ENCODE peak calls at places on chromosome 10, in eight cellular contexts. Q is NCI-H1436, B is posterior cingulate gyrus, X is NCI-H2171, F is naive B cell, Z is H1, A is uterus, I is SK-N-DZ. E is an unnamed sample.

GRCh38 chr10:25288181-25288580 is 113.4 kb downstream of the GPR158 start:
- DNase-seq in B (no peak), I (no peak), X (no peak), Z (no peak), A (no peak), F (no peak), Q (no peak), E (no peak)

GRCh38 chr10:129936266-129936922 is 27.7 kb downstream of the EBF3 start:
- DNase-seq in X (no peak), Z (no peak), B (no peak), I (no peak), A (no peak), Q (no peak), F (no peak), E (no peak)

GRCh38 chr10:128178319-128178937 is 52.2 kb upstream of the MKI67 start:
- DNase-seq in A (no peak), I (peak), B (no peak), X (no peak), Q (no peak), Z (peak), F (peak), E (peak)

GRCh38 chr10:128161031-128161430 is 34.8 kb upstream of the MKI67 start:
- DNase-seq in Z (no peak), F (peak), A (no peak), X (no peak), Q (no peak), I (no peak), B (no peak), E (no peak)

GRCh38 chr10:7027913-7028808 is 382.7 kb downstream of the SFMBT2 start:
- DNase-seq in I (no peak), A (no peak), B (no peak), X (no peak), F (no peak), Z (no peak), Q (no peak), E (no peak)

GRCh38 chr10:79430946-79431345 is 14.5 kb downstream of the ZCCHC24 start:
- DNase-seq in Q (no peak), F (no peak), I (no peak), X (no peak), A (no peak), B (no peak), Z (no peak), E (no peak)

GRCh38 chr10:73865459-73866442 is 8.6 kb downstream of the CAMK2G start:
- DNase-seq in X (no peak), Q (no peak), B (no peak), I (no peak), A (no peak), Z (no peak), F (peak), E (no peak)

GRCh38 chr10:13859979-13860619 is 273.3 kb downstream of the PRPF18 start:
- DNase-seq in A (no peak), Z (no peak), F (no peak), X (no peak), I (no peak), Q (no peak), B (no peak), E (no peak)

GRCh38 chr10:59098811-59099452 is 77.5 kb upstream of the PHYHIPL start:
- DNase-seq in Q (no peak), X (no peak), I (peak), B (no peak), A (no peak), Z (no peak), F (no peak), E (peak)

GRCh38 chr10:29377333-29377961 is 88.6 kb downstream of the LYZL1 start:
- DNase-seq in Z (no peak), A (no peak), Q (no peak), I (no peak), F (no peak), X (no peak), B (no peak), E (peak)

GRCh38 chr10:34087095-34087418 is 728.0 kb downstream of the PARD3 start:
- DNase-seq in A (no peak), X (no peak), Q (no peak), F (no peak), Z (no peak), B (no peak), I (no peak), E (no peak)

GRCh38 chr10:43108951-43109350 is 29.3 kb upstream of the CSGALNACT2 start:
- DNase-seq in A (no peak), Q (no peak), I (no peak), F (no peak), B (no peak), X (no peak), Z (no peak), E (no peak)

GRCh38 chr10:76411719-76412435 is 980.5 kb downstream of the LRMDA start:
- DNase-seq in X (no peak), Q (no peak), Z (no peak), B (peak), F (no peak), A (peak), I (no peak), E (no peak)

E was measured in NCI-H82.